ENCODE peak calls at places on chromosomes 13 and 19, in six cellular contexts. J is PC-3, I is neural progenitor cell, D is GM12878, P is BE2C, S is A549. M is an unnamed sample. For H3K9me3, the result is how much of the 10 kb centered on the place peaks cover.

GRCh38 chr19:21566073-21566472 is 60.7 kb downstream of the ZNF429 start:
- DNase-seq in J (no peak), I (no peak), D (no peak), P (no peak), S (no peak), M (no peak)

GRCh38 chr19:43290568-43291359 is 21.4 kb upstream of the PSG9 start:
- DNase-seq in J (no peak), I (no peak), D (no peak), P (no peak), S (no peak), M (peak)

GRCh38 chr19:2495130-2495641 is 19.3 kb downstream of the GADD45B start:
- DNase-seq in J (peak), I (peak), D (no peak), P (no peak), S (peak), M (peak)

GRCh38 chr19:30092721-30093569 is 150.9 kb downstream of the URI1 start:
- DNase-seq in J (no peak), I (no peak), D (no peak), P (peak), S (no peak), M (no peak)

GRCh38 chr19:6587998-6588507 is 2.9 kb downstream of the CD70 start:
- DNase-seq in J (no peak), I (peak), D (no peak), P (no peak), S (no peak), M (no peak)

GRCh38 chr19:18373892-18374629 is 11.9 kb upstream of the GDF15 start:
- DNase-seq in J (peak), I (peak), D (peak), P (peak), S (peak), M (peak)

GRCh38 chr19:50358483-50359431 is 6.7 kb downstream of the NAPSA start:
- DNase-seq in J (peak), I (no peak), D (peak), P (peak), S (no peak), M (no peak)

GRCh38 chr13:51729853-51730553 is 74.0 kb downstream of the DHRS12 start:
- DNase-seq in J (peak), I (no peak), D (no peak), P (no peak), S (no peak), M (no peak)

GRCh38 chr19:51882518-51882917 is 5.2 kb downstream of the ZNF577 start:
- DNase-seq in J (no peak), I (no peak), D (no peak), P (no peak), S (no peak), M (no peak)

GRCh38 chr19:2982983-2983350 is 5.6 kb downstream of the TLE6 start:
- DNase-seq in J (peak), I (peak), D (no peak), P (peak), S (no peak), M (peak)

GRCh38 chr19:6076675-6077463 is 33.4 kb downstream of the RFX2 start:
- DNase-seq in J (peak), I (no peak), D (no peak), P (no peak), S (no peak), M (peak)

GRCh38 chr13:84651288-84651687 is 769.0 kb upstream of the SLITRK1 start:
- DNase-seq in J (peak), I (no peak), D (no peak), P (no peak), S (no peak), M (peak)

GRCh38 chr13:40777166-40777956 is 6.4 kb upstream of the MRPS31 start:
- DNase-seq in J (peak), I (peak), D (no peak), P (peak), S (peak), M (peak)

GRCh38 chr19:30719189-30719990 is 347.2 kb downstream of the ZNF536 start:
- DNase-seq in J (no peak), I (peak), D (no peak), P (peak), S (no peak), M (peak)

GRCh38 chr13:108944760-108945159 is 315.3 kb downstream of the MYO16 start:
- DNase-seq in J (no peak), I (no peak), D (no peak), P (no peak), S (no peak), M (peak)

GRCh38 chr13:34019870-34020269 is 201.9 kb downstream of the RFC3 start:
- DNase-seq in J (no peak), I (no peak), D (no peak), P (no peak), S (no peak), M (no peak)

GRCh38 chr19:43759515-43759914 is 4.8 kb upstream of the SMG9 start:
- DNase-seq in J (peak), I (no peak), D (no peak), P (no peak), S (peak), M (peak)

GRCh38 chr13:72745260-72745659 is 17.5 kb downstream of the BORA start:
- DNase-seq in J (no peak), I (no peak), D (no peak), P (no peak), S (no peak), M (no peak)

GRCh38 chr13:99657848-99658265 is 156.6 kb downstream of the TM9SF2 start:
- DNase-seq in J (no peak), I (peak), D (no peak), P (no peak), S (peak), M (peak)

GRCh38 chr13:107421028-107421427 is 794.3 kb downstream of the LIG4 start:
- DNase-seq in J (peak), I (no peak), D (no peak), P (no peak), S (no peak), M (peak)

GRCh38 chr19:7869910-7870511 is 4.2 kb downstream of the PRR36 start:
- DNase-seq in J (peak), I (peak), D (no peak), P (peak), S (no peak), M (peak)

GRCh38 chr13:99501952-99502310 is 659 bp downstream of the TM9SF2 start:
- DNase-seq in J (peak), I (no peak), D (no peak), P (peak), S (no peak), M (peak)

GRCh38 chr13:93266681-93267080 is 40.1 kb downstream of the GPC6 start:
- DNase-seq in J (no peak), I (no peak), D (no peak), P (no peak), S (no peak), M (no peak)

GRCh38 chr19:19406878-19407639 is 1.6 kb downstream of the GATAD2A start:
- DNase-seq in J (peak), I (peak), D (no peak), P (peak), S (no peak), M (no peak)

GRCh38 chr19:54430306-54431254 is 15.3 kb downstream of the TTYH1 start:
- DNase-seq in J (peak), I (peak), D (no peak), P (peak), S (no peak), M (peak)

GRCh38 chr13:35826626-35827254 is 304.4 kb downstream of the DCLK1 start:
- DNase-seq in J (no peak), I (no peak), D (no peak), P (no peak), S (no peak), M (no peak)

DNA sequence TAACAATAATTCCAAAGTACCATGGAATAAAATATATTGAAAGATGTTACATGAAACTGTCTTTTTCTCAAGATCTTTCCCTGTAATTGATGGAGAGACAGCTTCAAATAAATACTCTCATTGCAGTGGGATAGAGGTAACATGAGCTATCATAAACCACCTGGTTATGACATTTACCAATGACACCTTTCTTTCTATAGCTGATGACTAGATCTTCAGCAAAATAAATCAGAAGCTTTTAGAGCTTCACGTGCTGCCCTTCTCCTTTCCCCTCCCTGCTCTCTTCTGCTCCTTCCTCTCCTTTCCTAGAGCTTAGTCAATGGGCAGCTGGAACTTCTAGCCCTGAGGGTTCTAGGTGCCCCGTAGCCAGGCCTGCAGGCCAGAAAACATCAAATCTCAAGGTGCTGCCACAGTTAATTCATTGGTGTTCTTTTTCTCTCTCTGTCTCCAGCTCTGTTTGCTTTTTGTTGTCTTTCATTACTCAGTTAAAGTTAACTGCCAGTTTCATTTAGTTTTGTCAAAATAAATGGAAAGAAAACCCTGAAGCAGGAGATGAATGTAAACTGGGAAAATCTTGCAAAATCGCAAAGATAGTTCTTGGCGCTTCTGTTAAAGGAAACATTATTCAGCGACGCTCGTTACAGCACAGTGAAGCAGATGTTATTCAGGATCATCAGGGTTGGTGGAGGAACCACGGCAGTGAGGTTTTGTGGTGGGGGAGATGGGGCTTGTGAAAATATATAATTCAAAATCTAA is 8.3 kb upstream of the METTL21C start:
- DNase-seq in J (no peak), I (no peak), D (no peak), P (no peak), S (no peak), M (no peak)
- H3K9me3 ChIP-seq in J (under half), I (under half), D (under half), P (under half), S (under half), M (under half)

GRCh38 chr19:13155472-13156284 is 5.5 kb downstream of the IER2 start:
- DNase-seq in J (peak), I (peak), D (no peak), P (peak), S (no peak), M (peak)

GRCh38 chr19:13153627-13154240 is 3.5 kb downstream of the IER2 start:
- DNase-seq in J (peak), I (no peak), D (no peak), P (peak), S (no peak), M (peak)

GRCh38 chr19:13152854-13153626 is 2.8 kb downstream of the IER2 start:
- DNase-seq in J (peak), I (peak), D (peak), P (peak), S (peak), M (peak)

GRCh38 chr19:13154241-13154778 is 4.1 kb downstream of the IER2 start:
- DNase-seq in J (peak), I (peak), D (no peak), P (peak), S (no peak), M (peak)

GRCh38 chr19:13154911-13155471 is 4.8 kb downstream of the IER2 start:
- DNase-seq in J (peak), I (peak), D (no peak), P (peak), S (no peak), M (peak)
- TF ChIP-seq CTCF in J (peak), I (peak), D (peak), P (peak), S (peak), M (peak)

GRCh38 chr19:15250635-15250993 is 18.4 kb upstream of the EPHX3 start:
- DNase-seq in J (no peak), I (no peak), D (no peak), P (no peak), S (no peak), M (no peak)

GRCh38 chr19:15248648-15249559 is 16.7 kb upstream of the EPHX3 start:
- DNase-seq in J (peak), I (no peak), D (no peak), P (no peak), S (peak), M (peak)

GRCh38 chr19:15249912-15250634 is 17.8 kb upstream of the EPHX3 start:
- DNase-seq in J (no peak), I (peak), D (no peak), P (no peak), S (no peak), M (peak)

GRCh38 chr19:15248106-15248505 is 15.9 kb upstream of the EPHX3 start:
- DNase-seq in J (no peak), I (no peak), D (no peak), P (no peak), S (no peak), M (no peak)

GRCh38 chr19:15249560-15249874 is 17.3 kb upstream of the EPHX3 start:
- DNase-seq in J (no peak), I (no peak), D (no peak), P (no peak), S (no peak), M (no peak)
- H3K4me3 ChIP-seq in J (no peak), I (no peak), D (no peak), P (no peak), S (no peak), M (no peak)

DNA sequence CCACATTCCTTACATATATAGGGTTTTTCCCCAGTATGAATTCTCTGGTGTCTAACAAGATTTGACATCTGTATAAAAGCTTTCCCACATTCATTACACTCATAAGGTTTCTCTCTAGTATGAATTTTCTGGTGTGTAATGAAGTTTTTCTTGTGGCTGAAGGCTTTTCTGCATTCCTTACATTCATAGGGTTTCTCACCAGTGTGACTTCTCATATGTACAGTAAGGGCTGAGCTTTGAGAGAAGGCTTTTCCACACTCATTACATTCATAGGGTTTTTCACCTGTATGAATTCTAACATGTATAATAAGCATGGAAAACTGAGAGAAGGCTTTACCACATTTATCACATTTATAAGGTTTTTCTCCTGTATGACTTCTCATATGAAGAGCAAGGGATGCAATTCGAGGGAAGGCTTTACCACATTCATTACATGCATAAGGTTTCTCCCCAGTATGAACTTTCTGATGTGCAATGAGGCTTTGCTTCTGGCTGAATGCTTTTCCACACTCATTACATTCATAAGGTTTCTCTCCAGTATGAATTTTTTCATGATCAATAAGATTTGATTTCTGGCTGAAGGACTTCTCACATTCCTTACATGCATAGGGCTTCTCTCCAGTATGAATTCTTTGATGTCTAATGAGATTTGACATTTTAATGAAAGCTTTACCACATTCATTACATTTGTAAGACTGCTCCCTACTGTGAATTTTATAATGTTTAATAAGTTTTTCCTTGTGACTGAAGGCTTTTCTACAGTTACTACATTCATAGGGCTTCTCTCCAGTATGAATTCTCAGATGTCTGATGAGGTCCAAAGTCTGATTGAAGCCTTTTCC is 42.6 kb downstream of the ZNF527 start:
- DNase-seq in J (no peak), I (no peak), D (no peak), P (no peak), S (no peak), M (no peak)
- H3K9me3 ChIP-seq in J (under half), I (half or more), D (under half), P (under half), S (half or more), M (under half)

GRCh38 chr19:39342647-39343305 is 555 bp downstream of the SAMD4B start:
- DNase-seq in J (no peak), I (peak), D (no peak), P (no peak), S (no peak), M (peak)

GRCh38 chr19:39341122-39341719 is 1.0 kb upstream of the SAMD4B start:
- DNase-seq in J (peak), I (peak), D (no peak), P (peak), S (no peak), M (peak)

GRCh38 chr19:39339636-39340035 is 2.6 kb upstream of the SAMD4B start:
- DNase-seq in J (no peak), I (no peak), D (no peak), P (no peak), S (no peak), M (no peak)

GRCh38 chr19:39345956-39346355 is 3.7 kb downstream of the SAMD4B start:
- DNase-seq in J (no peak), I (no peak), D (no peak), P (no peak), S (no peak), M (no peak)

DNA sequence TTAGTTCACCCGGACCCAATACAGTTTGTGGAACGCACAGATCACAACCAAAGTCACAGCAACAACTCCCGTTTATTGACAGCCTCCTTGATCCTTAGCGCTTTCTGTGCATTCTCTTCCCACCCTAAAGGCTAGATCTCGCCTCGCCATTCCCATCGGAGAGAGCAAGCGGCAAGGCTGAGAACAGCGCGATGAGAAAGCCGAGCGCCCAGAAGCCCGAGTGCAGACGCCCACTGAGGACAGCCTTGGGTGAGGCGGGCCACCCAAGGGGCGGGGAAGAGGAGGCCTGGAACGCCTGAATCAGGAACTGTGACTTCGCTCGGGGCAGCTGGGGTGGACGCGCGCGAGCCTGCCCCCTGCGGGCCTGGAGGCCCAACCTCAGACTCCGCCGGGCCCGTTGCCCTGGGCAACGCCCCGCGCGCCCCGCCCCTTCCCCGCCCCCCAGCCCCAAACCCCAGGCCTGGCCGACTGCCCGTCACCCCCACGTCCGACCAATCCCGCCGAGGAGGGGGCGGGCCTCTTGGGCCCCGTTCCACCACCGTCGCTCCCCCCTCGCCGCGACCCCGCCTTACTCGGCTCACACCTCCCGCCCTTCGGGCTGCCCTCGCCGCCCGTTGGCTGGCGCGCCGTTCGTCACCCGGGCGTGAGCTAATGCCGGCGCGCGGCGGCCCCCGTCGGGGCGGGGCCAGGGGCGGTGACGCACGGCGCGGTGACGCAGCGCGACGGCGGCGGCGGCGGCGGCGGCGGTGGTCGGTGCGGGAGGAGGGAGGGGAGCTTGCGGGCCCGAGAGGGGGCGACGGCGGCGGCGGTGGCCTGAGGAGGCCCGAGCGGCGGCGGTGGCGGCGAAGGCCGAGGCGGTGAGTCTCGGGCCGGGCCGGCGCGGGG is at the start of gene SAMD4B:
- DNase-seq in J (peak), I (peak), D (peak), P (peak), S (peak), M (peak)
- TF ChIP-seq CTCF in J (peak), I (peak), D (peak), P (peak), S (peak), M (peak)

GRCh38 chr13:57629391-57629804 is 2.1 kb upstream of the PCDH17 start:
- DNase-seq in J (no peak), I (no peak), D (no peak), P (peak), S (no peak), M (peak)
- H3K4me3 ChIP-seq in J (peak), I (peak), D (no peak), P (peak), S (peak), M (peak)

GRCh38 chr19:27774337-27774736 is 1438.6 kb downstream of the UQCRFS1 start:
- DNase-seq in J (peak), I (no peak), D (no peak), P (peak), S (no peak), M (no peak)
- H3K9me3 ChIP-seq in J (under half), I (under half), D (under half), P (under half), S (half or more), M (under half)

DNA sequence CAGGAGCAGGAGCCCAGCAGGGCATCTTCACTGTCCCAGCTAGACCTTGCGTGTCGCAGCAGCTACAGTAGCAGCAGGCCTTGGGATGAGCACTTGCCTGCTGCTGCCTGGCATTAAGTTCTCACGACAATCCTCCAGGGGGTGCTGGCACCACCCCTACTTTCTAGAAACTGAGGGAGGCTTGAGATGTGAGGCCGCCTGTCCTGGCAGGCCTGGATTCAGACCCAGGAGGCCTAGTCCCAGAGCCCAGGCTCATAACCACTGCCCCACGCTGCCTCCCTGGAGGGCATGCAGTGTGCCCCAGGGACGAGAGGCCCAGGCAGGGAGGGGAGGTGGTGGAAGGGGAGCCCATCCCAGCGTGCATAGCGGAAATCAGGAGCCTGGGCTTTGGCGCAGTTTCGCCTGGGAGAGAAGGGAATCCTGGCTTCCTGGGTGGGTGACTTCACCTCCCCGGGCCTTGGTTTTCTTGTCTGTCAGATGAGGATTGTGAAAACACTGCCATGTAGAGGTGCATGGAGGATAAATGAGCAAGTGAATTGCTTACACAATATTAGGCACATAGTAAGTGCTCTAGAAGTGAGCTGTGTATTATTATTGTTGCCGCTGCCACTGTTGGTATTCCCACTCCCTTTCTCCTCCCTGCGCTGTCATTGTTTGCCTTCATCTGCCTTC is 26.1 kb downstream of the PPP5C start:
- DNase-seq in J (peak), I (peak), D (no peak), P (no peak), S (peak), M (peak)
- TF ChIP-seq CTCF in J (peak), I (peak), D (no peak), P (peak), S (peak), M (peak)